ENCODE peak calls at places on chromosomes 1 and 21, in four cellular contexts. L, N, V and W are unnamed samples.

GRCh38 chr1:156895927-156896326 is 2.4 kb downstream of the PEAR1 start:
- DNase-seq in V (no peak), N (no peak), L (no peak), W (no peak)

GRCh38 chr1:155984341-155984740 is 6.0 kb upstream of the ARHGEF2 start:
- DNase-seq in V (no peak), L (no peak), N (no peak), W (no peak)

GRCh38 chr21:15953551-15954116 is 223.9 kb downstream of the USP25 start:
- DNase-seq in V (no peak), N (no peak), L (no peak), W (no peak)

GRCh38 chr1:45654540-45655280 is 30.9 kb upstream of the CCDC17 start:
- DNase-seq in N (no peak), V (peak), L (no peak), W (peak)

GRCh38 chr21:34642211-34643075 is 26.4 kb upstream of the CLIC6 start:
- DNase-seq in L (no peak), N (no peak), V (no peak), W (peak)

GRCh38 chr1:184287001-184287400 is 99.8 kb upstream of the C1orf21 start:
- DNase-seq in N (no peak), L (no peak), V (peak), W (peak)

GRCh38 chr1:167984886-167985489 is 48.1 kb upstream of the MPC2 start:
- DNase-seq in L (no peak), V (peak), N (no peak), W (peak)

GRCh38 chr1:11145741-11146140 is 43.4 kb upstream of the ANGPTL7 start:
- DNase-seq in L (no peak), V (no peak), N (no peak), W (no peak)

GRCh38 chr21:29217818-29218252 is 80.9 kb upstream of the BACH1 start:
- DNase-seq in V (peak), N (no peak), L (no peak), W (peak)

GRCh38 chr1:158145173-158145719 is 35.4 kb upstream of the CD1D start:
- DNase-seq in V (peak), N (no peak), L (no peak), W (peak)

GRCh38 chr1:81254560-81254959 is 546.2 kb upstream of the ADGRL2 start:
- DNase-seq in V (peak), L (no peak), N (no peak), W (peak)

GRCh38 chr1:114482585-114482984 is 28.4 kb downstream of the TRIM33 start:
- DNase-seq in V (no peak), N (no peak), L (no peak), W (no peak)

GRCh38 chr1:156961709-156962108 is 41.3 kb downstream of the LRRC71 start:
- DNase-seq in L (no peak), V (no peak), N (no peak), W (no peak)

GRCh38 chr1:160954158-160955104 is at the start of gene ITLN2:
- DNase-seq in N (no peak), L (peak), V (peak), W (peak)

GRCh38 chr1:119008483-119009299 is 20.5 kb upstream of the TBX15 start:
- DNase-seq in L (no peak), V (peak), N (no peak), W (peak)

GRCh38 chr1:112946683-112947082 is 9.3 kb downstream of the SLC16A1 start:
- DNase-seq in L (no peak), N (no peak), V (no peak), W (no peak)

GRCh38 chr1:161727343-161727924 is 6.1 kb downstream of the FCRLB start:
- DNase-seq in L (peak), N (no peak), V (peak), W (peak)

GRCh38 chr1:52423771-52424170 is 19.4 kb downstream of the PRPF38A start:
- DNase-seq in L (peak), V (no peak), N (no peak), W (no peak)

GRCh38 chr1:33435096-33435820 is 4.4 kb upstream of the PHC2 start:
- DNase-seq in L (no peak), N (no peak), V (peak), W (peak)

GRCh38 chr1:228323401-228323800 is 83.2 kb downstream of the TRIM11 start:
- DNase-seq in N (no peak), L (no peak), V (no peak), W (no peak)

GRCh38 chr1:27922272-27922671 is 12.5 kb upstream of the SMPDL3B start:
- DNase-seq in L (no peak), N (no peak), V (no peak), W (no peak)

GRCh38 chr1:93905734-93906133 is 3.5 kb downstream of the GCLM start:
- DNase-seq in N (no peak), V (peak), L (no peak), W (peak)

GRCh38 chr21:44892536-44893277 is 19.2 kb upstream of the PTTG1IP start:
- DNase-seq in N (no peak), L (peak), V (peak), W (peak)

GRCh38 chr1:6350416-6351088 is 43.0 kb downstream of the ACOT7 start:
- DNase-seq in L (no peak), N (peak), V (no peak), W (no peak)

GRCh38 chr21:36893581-36893980 is 72.9 kb downstream of the HLCS start:
- DNase-seq in V (no peak), L (no peak), N (no peak), W (no peak)

GRCh38 chr1:54547601-54548388 is at the start of gene ACOT11:
- DNase-seq in V (peak), L (no peak), N (peak), W (peak)

GRCh38 chr1:19062258-19063029 is 106.0 kb upstream of the IFFO2 start:
- DNase-seq in L (no peak), V (no peak), N (no peak), W (no peak)

GRCh38 chr1:112478314-112478713 is 30.5 kb upstream of the WNT2B start:
- DNase-seq in V (no peak), L (no peak), N (no peak), W (no peak)

GRCh38 chr1:226717256-226717909 is 21.7 kb downstream of the ITPKB start:
- DNase-seq in V (no peak), N (no peak), L (no peak), W (no peak)